ENCODE peak calls at places on chromosome 7, in four cellular contexts. I, Z, R and Y are unnamed samples.

GRCh38 chr7:47888371-47889265 is 59.6 kb downstream of the PKD1L1 start:
- DNase-seq in I (no peak), Z (no peak), R (no peak), Y (no peak)

GRCh38 chr7:142866361-142867096 is 11.7 kb downstream of the EPHB6 start:
- DNase-seq in I (no peak), Z (peak), R (peak), Y (no peak)

GRCh38 chr7:51930834-51931233 is 614.2 kb upstream of the COBL start:
- DNase-seq in I (no peak), Z (no peak), R (no peak), Y (no peak)

GRCh38 chr7:151459726-151460473 is 20.0 kb upstream of the CRYGN start:
- DNase-seq in I (no peak), Z (peak), R (peak), Y (no peak)

GRCh38 chr7:24701232-24701898 is 55.9 kb downstream of the GSDME start:
- DNase-seq in I (no peak), Z (peak), R (no peak), Y (no peak)

GRCh38 chr7:149714910-149715471 is 58.4 kb downstream of the ZNF467 start:
- DNase-seq in I (no peak), Z (no peak), R (peak), Y (no peak)

GRCh38 chr7:116801092-116801710 is 61.2 kb upstream of the CAPZA2 start:
- DNase-seq in I (no peak), Z (peak), R (peak), Y (no peak)

GRCh38 chr7:107996072-107996824 is 6.7 kb downstream of the LAMB1 start:
- DNase-seq in I (no peak), Z (peak), R (peak), Y (no peak)

GRCh38 chr7:31443457-31443856 is 70.4 kb upstream of the ITPRID1 start:
- DNase-seq in I (no peak), Z (peak), R (peak), Y (no peak)

GRCh38 chr7:87709258-87709657 is 81.1 kb downstream of the RUNDC3B start:
- DNase-seq in I (no peak), Z (no peak), R (peak), Y (no peak)

GRCh38 chr7:146652176-146652575 is 535.6 kb downstream of the CNTNAP2 start:
- DNase-seq in I (no peak), Z (peak), R (no peak), Y (no peak)

GRCh38 chr7:17558558-17559332 is 260.3 kb downstream of the AHR start:
- DNase-seq in I (no peak), Z (no peak), R (no peak), Y (no peak)

GRCh38 chr7:105006367-105007139 is 7.5 kb upstream of the KMT2E start:
- DNase-seq in I (no peak), Z (no peak), R (no peak), Y (no peak)

GRCh38 chr7:2609001-2609411 is 22.8 kb upstream of the TTYH3 start:
- DNase-seq in I (peak), Z (peak), R (peak), Y (no peak)

GRCh38 chr7:150451833-150452431 is 1.5 kb downstream of the GIMAP8 start:
- DNase-seq in I (no peak), Z (peak), R (peak), Y (no peak)

GRCh38 chr7:40763319-40764287 is 628.8 kb downstream of the SUGCT start:
- DNase-seq in I (no peak), Z (peak), R (no peak), Y (no peak)

GRCh38 chr7:151494569-151495284 is 25.0 kb downstream of the RHEB start:
- DNase-seq in I (no peak), Z (peak), R (peak), Y (no peak)

GRCh38 chr7:36313607-36314006 is 76.1 kb upstream of the ANLN start:
- DNase-seq in I (no peak), Z (no peak), R (no peak), Y (no peak)

GRCh38 chr7:32658034-32658944 is 163.0 kb downstream of the AVL9 start:
- DNase-seq in I (no peak), Z (peak), R (peak), Y (no peak)

GRCh38 chr7:155922507-155922841 is 110.2 kb upstream of the SHH start:
- DNase-seq in I (no peak), Z (no peak), R (no peak), Y (no peak)

GRCh38 chr7:90607196-90607595 is 11.1 kb downstream of the CDK14 start:
- DNase-seq in I (no peak), Z (peak), R (no peak), Y (no peak)

GRCh38 chr7:148772297-148773089 is 73.8 kb downstream of the CUL1 start:
- DNase-seq in I (no peak), Z (peak), R (peak), Y (no peak)

GRCh38 chr7:73809454-73810090 is 21.2 kb upstream of the CLDN4 start:
- DNase-seq in I (no peak), Z (no peak), R (no peak), Y (peak)

GRCh38 chr7:107972986-107973385 is 30.0 kb downstream of the LAMB1 start:
- DNase-seq in I (no peak), Z (peak), R (no peak), Y (no peak)

GRCh38 chr7:101990811-101991418 is 173.5 kb downstream of the CUX1 start:
- DNase-seq in I (peak), Z (no peak), R (no peak), Y (no peak)

GRCh38 chr7:106347229-106347833 is 62.5 kb upstream of the NAMPT start:
- DNase-seq in I (no peak), Z (no peak), R (no peak), Y (no peak)

GRCh38 chr7:93150200-93150835 is 2.1 kb upstream of the SAMD9L start:
- DNase-seq in I (no peak), Z (peak), R (no peak), Y (no peak)

GRCh38 chr7:41873781-41874180 is 170.9 kb upstream of the INHBA start:
- DNase-seq in I (no peak), Z (peak), R (no peak), Y (no peak)

GRCh38 chr7:14191686-14192098 is 202.2 kb upstream of the ETV1 start:
- DNase-seq in I (no peak), Z (peak), R (no peak), Y (no peak)

GRCh38 chr7:69889338-69890080 is 291.2 kb downstream of the AUTS2 start:
- DNase-seq in I (no peak), Z (no peak), R (no peak), Y (no peak)

GRCh38 chr7:11539853-11540252 is 292.1 kb downstream of the THSD7A start:
- DNase-seq in I (no peak), Z (peak), R (no peak), Y (no peak)

DNA sequence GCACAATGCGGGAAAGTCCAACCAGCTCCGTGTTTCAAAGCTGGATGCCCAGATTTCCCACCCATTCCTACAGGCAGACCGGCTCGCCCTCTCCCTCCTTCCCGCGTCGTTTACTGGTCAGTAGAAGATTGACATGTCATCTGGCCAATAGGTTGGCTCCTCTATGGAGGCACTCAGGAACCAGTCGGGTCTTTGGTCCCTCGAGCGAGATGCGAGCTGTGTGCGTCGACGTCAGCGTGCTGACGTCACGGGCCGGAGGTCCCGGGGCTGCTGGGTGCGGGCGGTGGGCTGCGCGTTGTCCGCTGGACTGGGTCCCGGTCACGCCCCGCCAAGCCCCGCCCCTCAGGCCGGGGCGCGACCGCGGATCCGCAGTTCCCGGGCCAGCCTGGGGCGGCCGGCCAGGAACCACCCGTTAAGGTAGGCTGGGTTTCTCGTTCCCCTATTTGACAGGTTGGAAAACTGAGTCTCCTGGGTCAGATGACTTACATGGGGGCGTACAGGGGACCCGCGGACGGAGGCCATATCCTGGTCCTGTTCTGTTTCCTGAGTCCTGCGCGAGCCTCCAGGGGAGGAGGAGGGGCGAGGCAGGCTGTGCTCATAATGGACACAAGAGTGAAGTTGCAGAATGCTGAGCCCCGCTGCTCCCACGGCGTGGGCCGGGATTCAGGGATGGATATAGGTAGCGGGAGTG is at the start of gene STARD3NL:
- DNase-seq in I (peak), Z (peak), R (peak), Y (peak)
- TF ChIP-seq CTCF in I (peak), Z (peak), R (no peak), Y (no peak)

GRCh38 chr7:39451901-39452300 is 114.3 kb upstream of the YAE1 start:
- DNase-seq in I (no peak), Z (no peak), R (no peak), Y (no peak)

DNA sequence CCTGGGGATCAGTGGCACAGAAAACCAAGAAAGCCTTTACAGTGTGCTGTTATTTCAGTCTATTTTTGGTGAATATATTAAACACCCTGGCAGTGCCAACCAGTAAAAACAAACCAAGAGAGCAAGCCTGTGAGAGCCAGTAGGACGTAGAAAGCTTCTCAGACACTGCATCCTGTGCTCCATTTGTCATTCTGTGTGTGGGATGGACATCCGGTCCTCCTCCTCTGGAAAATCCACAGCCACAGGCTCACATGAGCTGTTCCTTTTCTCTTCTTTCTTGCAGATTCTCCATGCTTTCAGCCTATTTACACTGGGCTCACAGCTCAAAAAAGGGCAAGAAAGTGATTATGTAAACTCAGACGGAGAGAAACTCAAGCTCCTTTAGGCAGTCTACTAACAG is 119.7 kb upstream of the YAE1 start:
- DNase-seq in I (no peak), Z (no peak), R (no peak), Y (no peak)
- TF ChIP-seq CTCF in I (no peak), Z (no peak), R (no peak), Y (no peak)

GRCh38 chr7:99473315-99473596 is 566 bp downstream of the ZNF789 start:
- DNase-seq in I (no peak), Z (peak), R (peak), Y (no peak)

GRCh38 chr7:99469381-99470065 is 3.2 kb upstream of the ZNF789 start:
- DNase-seq in I (no peak), Z (peak), R (no peak), Y (no peak)

GRCh38 chr7:99468336-99468918 is 2.5 kb upstream of the ATP5MF start:
- DNase-seq in I (no peak), Z (no peak), R (no peak), Y (no peak)

GRCh38 chr7:99476107-99476506 is 3.4 kb downstream of the ZNF789 start:
- DNase-seq in I (no peak), Z (no peak), R (no peak), Y (no peak)

GRCh38 chr7:99472561-99473314 is at the start of gene ZNF789:
- DNase-seq in I (peak), Z (peak), R (peak), Y (peak)
- TF ChIP-seq CTCF in I (no peak), Z (no peak), R (no peak), Y (peak)

GRCh38 chr7:132443776-132444520 is 132.3 kb downstream of the PLXNA4 start:
- DNase-seq in I (no peak), Z (no peak), R (no peak), Y (no peak)
- TF ChIP-seq CTCF in I (no peak), Z (no peak), R (no peak), Y (no peak)

GRCh38 chr7:98874942-98875341 is 3.4 kb upstream of the TRRAP start:
- DNase-seq in I (no peak), Z (no peak), R (no peak), Y (no peak)

GRCh38 chr7:98870807-98871491 is 1.1 kb upstream of the TMEM130 start:
- DNase-seq in I (no peak), Z (no peak), R (no peak), Y (peak)

GRCh38 chr7:98869374-98870070 is at the start of gene TMEM130:
- DNase-seq in I (no peak), Z (peak), R (no peak), Y (peak)

GRCh38 chr7:98870071-98870651 is 347 bp upstream of the TMEM130 start:
- DNase-seq in I (peak), Z (peak), R (no peak), Y (peak)

GRCh38 chr7:98872328-98872924 is 2.6 kb upstream of the TMEM130 start:
- DNase-seq in I (no peak), Z (peak), R (no peak), Y (peak)
- TF ChIP-seq CTCF in I (peak), Z (peak), R (peak), Y (peak)